ENCODE peak calls at places on chromosomes 11 and 22, in seven cellular contexts. One of them, this sample, is unnamed.
A peak's percentile ranks its signal among the peaks of the same experiment; 100 is the strongest.

GRCh38 chr22:19110064-19110458 is 12.2 kb downstream of the DGCR2 start:
- DNase-seq in H9: no peak
- DNase-seq in mesendoderm: peak; percentile 29
- DNase-seq in mesenchymal stem cell: no peak
- DNase-seq in IMR-90: no peak
- DNase-seq in H1: no peak
- DNase-seq in trophoblast cell: no peak
- DNase-seq in this sample: no peak

GRCh38 chr11:20238712-20239111 is 78.4 kb upstream of the DBX1 start:
- DNase-seq in H9: no peak
- DNase-seq in mesendoderm: no peak
- DNase-seq in mesenchymal stem cell: no peak
- DNase-seq in IMR-90: no peak
- DNase-seq in H1: no peak
- DNase-seq in trophoblast cell: no peak
- DNase-seq in this sample: no peak

GRCh38 chr11:113806403-113806802 is 26.8 kb downstream of the CLDN25 start:
- DNase-seq in H9: peak; percentile 68
- DNase-seq in mesendoderm: peak; percentile 76
- DNase-seq in mesenchymal stem cell: peak; percentile 30
- DNase-seq in IMR-90: peak; percentile 7
- DNase-seq in H1: peak; percentile 70
- DNase-seq in trophoblast cell: peak; percentile 23
- DNase-seq in this sample: peak; percentile 38

GRCh38 chr11:126341760-126342161 is 13.7 kb upstream of the ST3GAL4 start:
- DNase-seq in H9: no peak
- DNase-seq in mesendoderm: no peak
- DNase-seq in mesenchymal stem cell: peak; percentile 86
- DNase-seq in IMR-90: peak; percentile 71
- DNase-seq in H1: no peak
- DNase-seq in trophoblast cell: no peak
- DNase-seq in this sample: no peak

GRCh38 chr22:29115682-29116313 is 43.0 kb downstream of the KREMEN1 start:
- DNase-seq in H9: no peak
- DNase-seq in mesendoderm: no peak
- DNase-seq in mesenchymal stem cell: peak; percentile 67
- DNase-seq in IMR-90: peak; percentile 52
- DNase-seq in H1: no peak
- DNase-seq in trophoblast cell: no peak
- DNase-seq in this sample: no peak

GRCh38 chr11:103609117-103610066 is 427.0 kb upstream of the DDI1 start:
- DNase-seq in H9: peak; percentile 48
- DNase-seq in mesendoderm: peak; percentile 94
- DNase-seq in mesenchymal stem cell: peak; percentile 95
- DNase-seq in IMR-90: peak; percentile 96
- DNase-seq in H1: no peak
- DNase-seq in trophoblast cell: no peak
- DNase-seq in this sample: no peak

GRCh38 chr22:19179472-19180048 is 1.0 kb upstream of the SLC25A1 start:
- DNase-seq in H9: peak; percentile 88
- DNase-seq in mesendoderm: peak; percentile 90
- DNase-seq in mesenchymal stem cell: peak; percentile 86
- DNase-seq in IMR-90: peak; percentile 85
- DNase-seq in H1: peak; percentile 78
- DNase-seq in trophoblast cell: peak; percentile 69
- DNase-seq in this sample: peak; percentile 72

GRCh38 chr11:2258501-2259465 is 11.6 kb downstream of the ASCL2 start:
- DNase-seq in H9: peak; percentile 15
- DNase-seq in mesendoderm: no peak
- DNase-seq in mesenchymal stem cell: no peak
- DNase-seq in IMR-90: no peak
- DNase-seq in H1: no peak
- DNase-seq in trophoblast cell: no peak
- DNase-seq in this sample: no peak

GRCh38 chr11:69578167-69578566 is 62.8 kb upstream of the CCND1 start:
- DNase-seq in H9: no peak
- DNase-seq in mesendoderm: no peak
- DNase-seq in mesenchymal stem cell: no peak
- DNase-seq in IMR-90: no peak
- DNase-seq in H1: no peak
- DNase-seq in trophoblast cell: no peak
- DNase-seq in this sample: no peak

GRCh38 chr22:50115693-50116092 is 25.9 kb downstream of the MOV10L1 start:
- DNase-seq in H9: no peak
- DNase-seq in mesendoderm: no peak
- DNase-seq in mesenchymal stem cell: no peak
- DNase-seq in IMR-90: peak; percentile 35
- DNase-seq in H1: no peak
- DNase-seq in trophoblast cell: no peak
- DNase-seq in this sample: no peak

GRCh38 chr11:1873048-1873812 is 18.5 kb downstream of the PRR33 start:
- DNase-seq in H9: no peak
- DNase-seq in mesendoderm: peak; percentile 8
- DNase-seq in mesenchymal stem cell: no peak
- DNase-seq in IMR-90: peak; percentile 24
- DNase-seq in H1: no peak
- DNase-seq in trophoblast cell: no peak
- DNase-seq in this sample: no peak

GRCh38 chr22:29758068-29758622 is 8.7 kb downstream of the ZMAT5 start:
- DNase-seq in H9: no peak
- DNase-seq in mesendoderm: no peak
- DNase-seq in mesenchymal stem cell: no peak
- DNase-seq in IMR-90: no peak
- DNase-seq in H1: no peak
- DNase-seq in trophoblast cell: no peak
- DNase-seq in this sample: no peak

GRCh38 chr11:111407652-111408051 is 28.6 kb upstream of the POU2AF1 start:
- DNase-seq in H9: no peak
- DNase-seq in mesendoderm: no peak
- DNase-seq in mesenchymal stem cell: no peak
- DNase-seq in IMR-90: no peak
- DNase-seq in H1: no peak
- DNase-seq in trophoblast cell: no peak
- DNase-seq in this sample: no peak

GRCh38 chr11:100793525-100793924 is 106.4 kb downstream of the ARHGAP42 start:
- DNase-seq in H9: no peak
- DNase-seq in mesendoderm: no peak
- DNase-seq in mesenchymal stem cell: no peak
- DNase-seq in IMR-90: no peak
- DNase-seq in H1: no peak
- DNase-seq in trophoblast cell: no peak
- DNase-seq in this sample: no peak

GRCh38 chr22:35315855-35316745 is 16.4 kb downstream of the TOM1 start:
- DNase-seq in H9: no peak
- DNase-seq in mesendoderm: no peak
- DNase-seq in mesenchymal stem cell: no peak
- DNase-seq in IMR-90: no peak
- DNase-seq in H1: no peak
- DNase-seq in trophoblast cell: peak; percentile 83
- DNase-seq in this sample: no peak

GRCh38 chr22:22687638-22688500 is 43.5 kb downstream of the GGTLC2 start:
- DNase-seq in H9: peak; percentile 44
- DNase-seq in mesendoderm: peak; percentile 41
- DNase-seq in mesenchymal stem cell: peak; percentile 26
- DNase-seq in IMR-90: peak; percentile 65
- DNase-seq in H1: no peak
- DNase-seq in trophoblast cell: peak; percentile 32
- DNase-seq in this sample: peak; percentile 29

GRCh38 chr11:9396752-9397151 is 12.3 kb downstream of the IPO7 start:
- DNase-seq in H9: no peak
- DNase-seq in mesendoderm: no peak
- DNase-seq in mesenchymal stem cell: no peak
- DNase-seq in IMR-90: no peak
- DNase-seq in H1: no peak
- DNase-seq in trophoblast cell: no peak
- DNase-seq in this sample: no peak

GRCh38 chr22:29531419-29531818 is 22.1 kb downstream of the THOC5 start:
- DNase-seq in H9: no peak
- DNase-seq in mesendoderm: no peak
- DNase-seq in mesenchymal stem cell: no peak
- DNase-seq in IMR-90: no peak
- DNase-seq in H1: no peak
- DNase-seq in trophoblast cell: peak; percentile 42
- DNase-seq in this sample: no peak

GRCh38 chr11:110317516-110317932 is 21.1 kb upstream of the RDX start:
- DNase-seq in H9: no peak
- DNase-seq in mesendoderm: peak; percentile 59
- DNase-seq in mesenchymal stem cell: peak; percentile 51
- DNase-seq in IMR-90: peak; percentile 49
- DNase-seq in H1: no peak
- DNase-seq in trophoblast cell: no peak
- DNase-seq in this sample: no peak

GRCh38 chr11:131809203-131809948 is 439.0 kb downstream of the NTM start:
- DNase-seq in H9: no peak
- DNase-seq in mesendoderm: no peak
- DNase-seq in mesenchymal stem cell: no peak
- DNase-seq in IMR-90: no peak
- DNase-seq in H1: no peak
- DNase-seq in trophoblast cell: no peak
- DNase-seq in this sample: no peak

GRCh38 chr11:68051191-68052136 is 12.6 kb downstream of the TCIRG1 start:
- DNase-seq in H9: peak; percentile 59
- DNase-seq in mesendoderm: peak; percentile 23
- DNase-seq in mesenchymal stem cell: no peak
- DNase-seq in IMR-90: no peak
- DNase-seq in H1: peak; percentile 69
- DNase-seq in trophoblast cell: no peak
- DNase-seq in this sample: no peak

GRCh38 chr11:78011301-78011700 is 11.8 kb downstream of the KCTD14 start:
- DNase-seq in H9: no peak
- DNase-seq in mesendoderm: no peak
- DNase-seq in mesenchymal stem cell: no peak
- DNase-seq in IMR-90: no peak
- DNase-seq in H1: no peak
- DNase-seq in trophoblast cell: no peak
- DNase-seq in this sample: no peak

GRCh38 chr11:61912991-61913698 is 4.2 kb downstream of the RAB3IL1 start:
- DNase-seq in H9: peak; percentile 33
- DNase-seq in mesendoderm: no peak
- DNase-seq in mesenchymal stem cell: no peak
- DNase-seq in IMR-90: no peak
- DNase-seq in H1: no peak
- DNase-seq in trophoblast cell: no peak
- DNase-seq in this sample: no peak

GRCh38 chr11:71215372-71215965 is 36.9 kb downstream of the SHANK2 start:
- DNase-seq in H9: no peak
- DNase-seq in mesendoderm: no peak
- DNase-seq in mesenchymal stem cell: no peak
- DNase-seq in IMR-90: no peak
- DNase-seq in H1: no peak
- DNase-seq in trophoblast cell: no peak
- DNase-seq in this sample: no peak
- H3K4ac ChIP-seq in H9: no peak overlapping the region
- H3K4ac ChIP-seq in mesendoderm: no peak overlapping the region
- H3K4ac ChIP-seq in mesenchymal stem cell: no peak overlapping the region
- H3K4ac ChIP-seq in IMR-90: no peak overlapping the region
- H3K4ac ChIP-seq in H1: no peak overlapping the region
- H3K4ac ChIP-seq in trophoblast cell: no peak overlapping the region
- H3K4ac ChIP-seq in this sample: no peak overlapping the region

GRCh38 chr11:22666700-22667439 is 459 bp downstream of the GAS2 start:
- DNase-seq in H9: peak; percentile 67
- DNase-seq in mesendoderm: peak; percentile 69
- DNase-seq in mesenchymal stem cell: peak; percentile 24
- DNase-seq in IMR-90: no peak
- DNase-seq in H1: peak; percentile 77
- DNase-seq in trophoblast cell: no peak
- DNase-seq in this sample: peak; percentile 39

GRCh38 chr11:22671751-22672150 is 5.3 kb downstream of the GAS2 start:
- DNase-seq in H9: no peak
- DNase-seq in mesendoderm: no peak
- DNase-seq in mesenchymal stem cell: no peak
- DNase-seq in IMR-90: peak; percentile 3
- DNase-seq in H1: no peak
- DNase-seq in trophoblast cell: no peak
- DNase-seq in this sample: no peak

GRCh38 chr11:22668005-22668796 is 1.8 kb downstream of the GAS2 start:
- DNase-seq in H9: no peak
- DNase-seq in mesendoderm: no peak
- DNase-seq in mesenchymal stem cell: no peak
- DNase-seq in IMR-90: no peak
- DNase-seq in H1: no peak
- DNase-seq in trophoblast cell: no peak
- DNase-seq in this sample: no peak

GRCh38 chr11:22669368-22669767 is 3.0 kb downstream of the GAS2 start:
- DNase-seq in H9: no peak
- DNase-seq in mesendoderm: no peak
- DNase-seq in mesenchymal stem cell: no peak
- DNase-seq in IMR-90: no peak
- DNase-seq in H1: no peak
- DNase-seq in trophoblast cell: no peak
- DNase-seq in this sample: no peak

DNA sequence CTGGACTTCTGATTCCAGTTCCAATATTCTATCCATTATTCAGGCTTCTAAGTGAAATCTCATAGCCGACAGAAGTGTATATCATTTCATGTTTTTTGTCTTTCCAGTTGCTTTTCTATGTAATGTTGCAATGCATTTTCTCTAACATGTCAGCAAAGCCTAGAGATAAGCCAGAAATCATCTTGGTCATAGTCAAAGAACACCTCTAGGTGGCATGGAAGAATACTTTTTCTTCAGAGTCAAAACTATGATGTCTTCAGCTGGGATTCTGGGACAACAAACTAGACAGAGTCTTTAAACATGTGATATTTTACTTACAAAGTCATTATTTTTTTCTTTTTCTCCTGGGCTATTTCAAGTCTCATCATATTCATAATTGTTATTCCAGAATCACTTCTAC is 4.4 kb downstream of the GAS2 start:
- DNase-seq in H9: no peak
- DNase-seq in mesendoderm: peak; percentile 33
- DNase-seq in mesenchymal stem cell: peak; percentile 22
- DNase-seq in IMR-90: peak; percentile 3
- DNase-seq in H1: no peak
- DNase-seq in trophoblast cell: no peak
- DNase-seq in this sample: no peak
- H3K4me1 ChIP-seq in H9: no peaks in the 10 kb centered on the region
- H3K4me1 ChIP-seq in mesendoderm: peaks cover 3% of the 10 kb centered on the region
- H3K4me1 ChIP-seq in mesenchymal stem cell: peaks cover 1% of the 10 kb centered on the region
- H3K4me1 ChIP-seq in IMR-90: no peaks in the 10 kb centered on the region
- H3K4me1 ChIP-seq in H1: peaks cover 5% of the 10 kb centered on the region
- H3K4me1 ChIP-seq in trophoblast cell: peaks cover 4% of the 10 kb centered on the region
- H3K4me1 ChIP-seq in this sample: peaks cover 2% of the 10 kb centered on the region

DNA sequence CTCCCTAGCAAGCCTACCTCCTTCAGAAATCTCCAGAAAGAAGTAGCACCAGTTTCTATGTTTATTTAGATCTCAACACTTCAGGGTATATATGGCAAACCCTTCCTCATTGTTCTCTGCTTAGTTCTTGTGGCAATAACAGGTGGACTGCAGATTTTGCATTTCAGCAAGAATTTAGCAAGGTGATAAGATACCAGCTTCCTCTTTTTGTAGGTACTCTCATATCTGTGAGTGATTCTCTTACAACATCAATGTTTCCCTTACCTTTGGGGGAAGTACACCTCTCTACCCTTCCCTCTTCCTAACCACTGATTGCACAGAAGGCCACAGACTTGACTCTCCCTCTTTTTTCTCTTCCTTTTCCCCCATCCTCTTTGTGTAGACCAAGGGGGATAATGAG is 230.9 kb upstream of the SESN3 start:
- DNase-seq in H9: no peak
- DNase-seq in mesendoderm: no peak
- DNase-seq in mesenchymal stem cell: no peak
- DNase-seq in IMR-90: no peak
- DNase-seq in H1: no peak
- DNase-seq in trophoblast cell: no peak
- DNase-seq in this sample: no peak
- H3K4ac ChIP-seq in H9: no peak overlapping the region
- H3K4ac ChIP-seq in mesendoderm: no peak overlapping the region
- H3K4ac ChIP-seq in mesenchymal stem cell: no peak overlapping the region
- H3K4ac ChIP-seq in IMR-90: no peak overlapping the region
- H3K4ac ChIP-seq in H1: no peak overlapping the region
- H3K4ac ChIP-seq in trophoblast cell: no peak overlapping the region
- H3K4ac ChIP-seq in this sample: no peak overlapping the region

GRCh38 chr22:39443416-39443815 is 13.4 kb upstream of the MGAT3 start:
- DNase-seq in H9: no peak
- DNase-seq in mesendoderm: no peak
- DNase-seq in mesenchymal stem cell: no peak
- DNase-seq in IMR-90: no peak
- DNase-seq in H1: no peak
- DNase-seq in trophoblast cell: no peak
- DNase-seq in this sample: no peak
- H3K4me1 ChIP-seq in H9: no peaks in the 10 kb centered on the region
- H3K4me1 ChIP-seq in mesendoderm: peaks cover 3% of the 10 kb centered on the region
- H3K4me1 ChIP-seq in mesenchymal stem cell: peaks cover 17% of the 10 kb centered on the region
- H3K4me1 ChIP-seq in IMR-90: no peaks in the 10 kb centered on the region
- H3K4me1 ChIP-seq in H1: peaks cover 5% of the 10 kb centered on the region
- H3K4me1 ChIP-seq in trophoblast cell: peaks cover 21% of the 10 kb centered on the region
- H3K4me1 ChIP-seq in this sample: peaks cover 7% of the 10 kb centered on the region